ENCODE peak calls at places on chromosomes 12 and 14, in eight cellular contexts. Y, O, P, T, U, C, L and V are unnamed samples.

GRCh38 chr14:43449291-43449690 is 1057.8 kb downstream of the FSCB start:
- DNase-seq in T (no peak), P (no peak), C (peak; percentile 52), O (no peak), Y (no peak), L (no peak), U (no peak), V (no peak)

GRCh38 chr14:77579065-77579464 is 37.4 kb downstream of the SPTLC2 start:
- DNase-seq in U (no peak), L (no peak), O (no peak), T (no peak), C (no peak), Y (no peak), P (no peak), V (no peak)

GRCh38 chr12:226401-226800 is 12.4 kb upstream of the SLC6A12 start:
- DNase-seq in O (peak; percentile 57), U (no peak), P (no peak), T (no peak), C (peak; percentile 28), Y (no peak), L (no peak), V (no peak)

GRCh38 chr14:90999299-90999698 is 61.1 kb downstream of the RPS6KA5 start:
- DNase-seq in T (no peak), U (no peak), Y (peak; percentile 6), C (no peak), O (peak; percentile 35), P (no peak), L (no peak), V (no peak)

GRCh38 chr12:15629108-15629507 is 160.1 kb downstream of the EPS8 start:
- DNase-seq in U (no peak), Y (no peak), L (peak; percentile 94), P (peak; percentile 64), T (peak; percentile 90), C (no peak), O (peak; percentile 38), V (peak; percentile 35)

GRCh38 chr12:102740157-102741032 is 176.6 kb downstream of the PAH start:
- DNase-seq in L (peak; percentile 13), P (no peak), O (peak; percentile 22), Y (no peak), T (no peak), C (no peak), U (no peak), V (no peak)

GRCh38 chr14:67964391-67964812 is 144.8 kb downstream of the RAD51B start:
- DNase-seq in P (no peak), C (no peak), O (no peak), L (no peak), Y (no peak), T (no peak), U (no peak), V (no peak)

GRCh38 chr12:90909069-90909676 is 45.8 kb downstream of the CCER1 start:
- DNase-seq in Y (peak; percentile 4), O (peak; percentile 77), U (no peak), P (no peak), C (no peak), L (peak; percentile 38), T (peak; percentile 67), V (peak; percentile 5)

GRCh38 chr12:117192057-117192456 is 1.8 kb upstream of the FBXO21 start:
- DNase-seq in T (no peak), C (no peak), U (no peak), O (peak; percentile 52), Y (no peak), P (no peak), L (no peak), V (no peak)

GRCh38 chr14:97851438-97851995 is 1054.3 kb downstream of the VRK1 start:
- DNase-seq in T (no peak), U (no peak), O (no peak), P (no peak), L (no peak), Y (no peak), C (no peak), V (no peak)

GRCh38 chr14:104927432-104927816 is 2.7 kb downstream of the PLD4 start:
- DNase-seq in C (no peak), L (no peak), T (no peak), U (peak; percentile 78), O (peak; percentile 13), P (no peak), Y (peak; percentile 7), V (no peak)

GRCh38 chr12:6295187-6295811 is 15.2 kb upstream of the PLEKHG6 start:
- DNase-seq in O (peak; percentile 36), C (peak; percentile 75), P (peak; percentile 83), Y (peak; percentile 45), U (no peak), L (peak; percentile 69), T (peak; percentile 90), V (no peak)

GRCh38 chr12:112822056-112822455 is 30.5 kb downstream of the RPH3A start:
- DNase-seq in U (no peak), C (no peak), L (no peak), T (no peak), P (no peak), Y (no peak), O (peak; percentile 30), V (no peak)

GRCh38 chr12:58540480-58541299 is 379.6 kb downstream of the LRIG3 start:
- DNase-seq in U (peak; percentile 72), O (peak; percentile 92), T (peak; percentile 89), Y (no peak), P (peak; percentile 61), C (no peak), L (peak; percentile 59), V (peak; percentile 70)

GRCh38 chr14:35167496-35167895 is 45.1 kb downstream of the PRORP start:
- DNase-seq in C (no peak), O (no peak), Y (no peak), T (no peak), L (no peak), P (no peak), U (no peak), V (no peak)

GRCh38 chr12:16153273-16153672 is 124.2 kb downstream of the SLC15A5 start:
- DNase-seq in O (no peak), Y (no peak), L (no peak), C (no peak), P (no peak), T (no peak), U (no peak), V (no peak)

GRCh38 chr12:25382311-25383106 is 131.8 kb upstream of the KRAS start:
- DNase-seq in P (peak; percentile 39), O (no peak), U (no peak), Y (no peak), L (no peak), T (no peak), C (no peak), V (no peak)

GRCh38 chr12:25386823-25387134 is 136.1 kb upstream of the KRAS start:
- DNase-seq in P (peak; percentile 25), U (peak; percentile 78), O (no peak), T (no peak), Y (no peak), C (no peak), L (no peak), V (no peak)

GRCh38 chr12:25387136-25388050 is 136.7 kb upstream of the KRAS start:
- DNase-seq in L (peak; percentile 84), U (peak; percentile 84), O (peak; percentile 93), P (peak; percentile 88), C (peak; percentile 78), T (peak; percentile 88), Y (peak; percentile 50), V (peak; percentile 92)

GRCh38 chr12:25384954-25385216 is 134.2 kb upstream of the KRAS start:
- DNase-seq in U (no peak), Y (no peak), C (no peak), L (no peak), O (no peak), P (no peak), T (peak; percentile 17), V (no peak)

DNA sequence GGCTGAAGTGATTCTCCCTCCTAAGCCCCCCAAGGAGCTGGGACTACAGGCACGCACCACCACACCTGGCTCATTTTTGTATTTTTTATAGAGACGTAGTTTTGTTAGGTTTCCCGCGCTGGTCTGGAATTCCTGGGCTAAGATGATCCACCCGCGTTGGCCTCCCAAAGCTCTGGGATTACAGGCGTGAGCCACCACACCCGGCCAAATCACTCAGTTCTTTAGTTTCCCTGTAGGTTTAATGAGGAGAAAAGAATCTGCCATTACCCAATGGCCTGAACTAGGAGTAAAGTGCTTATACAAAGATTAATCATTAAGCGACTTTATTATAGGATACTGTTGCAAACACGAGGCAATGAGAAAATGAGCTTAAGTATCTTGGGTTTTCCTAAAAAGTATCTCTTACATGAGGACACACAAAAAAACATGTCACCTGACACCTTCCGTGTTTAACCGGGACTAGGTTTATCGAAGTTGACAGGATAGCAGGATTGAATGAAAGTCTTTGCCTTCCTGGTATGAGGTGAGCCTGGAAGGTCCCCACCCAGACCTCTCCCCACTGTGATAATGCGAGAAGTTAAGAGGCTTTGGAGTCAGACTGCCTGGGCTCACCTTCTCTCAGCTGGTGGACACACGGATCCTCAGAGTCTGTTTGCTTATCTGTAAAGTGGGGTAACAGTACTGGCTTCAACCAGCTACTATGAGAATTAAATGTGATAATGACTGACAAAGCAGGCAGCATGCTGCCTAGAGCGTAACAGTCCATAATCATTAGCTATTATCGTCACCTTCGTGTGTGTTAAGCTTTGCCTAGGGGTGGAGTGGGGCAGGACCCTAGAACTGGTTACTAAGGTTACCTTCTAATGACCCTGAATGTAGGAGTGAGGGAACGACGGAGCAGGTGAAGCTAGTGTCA is 133.6 kb upstream of the KRAS start:
- DNase-seq in U (no peak), O (peak; percentile 10), C (no peak), L (no peak), Y (no peak), P (peak; percentile 42), T (no peak), V (no peak)
- H3K4me3 ChIP-seq in U (no peak overlapping the region), O (peak overlapping the region; percentile 62), C (peak overlapping the region; percentile 64), L (no peak overlapping the region), Y (no peak overlapping the region), P (peak overlapping the region; percentile 80), T (no peak overlapping the region), V (no peak overlapping the region)

DNA sequence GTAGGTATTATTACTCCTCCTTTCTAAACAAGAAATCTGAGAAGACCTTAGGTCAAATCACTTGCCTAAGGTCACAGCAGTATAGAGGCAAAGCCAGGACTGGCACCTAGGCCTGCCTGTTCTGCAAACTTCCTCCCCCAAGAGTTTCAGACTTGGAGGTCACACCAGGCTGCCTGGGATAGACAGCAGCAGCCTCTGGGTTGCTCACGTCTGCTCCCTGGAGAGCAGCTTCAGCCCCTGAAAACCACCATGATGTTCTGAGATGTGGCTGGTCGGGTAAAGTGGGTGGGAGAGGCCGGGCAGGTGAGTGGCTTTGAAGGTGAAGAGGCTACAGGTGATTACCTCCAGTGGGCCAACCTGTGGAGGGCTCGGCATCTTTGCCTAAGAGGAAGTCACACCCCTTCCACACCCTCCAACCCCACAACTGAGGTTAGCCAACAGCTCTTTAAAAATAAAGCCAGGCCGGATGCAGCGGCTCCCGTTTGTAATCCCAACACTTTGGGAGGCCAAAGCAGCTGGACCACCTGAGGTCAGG is 37.0 kb upstream of the PNMA1 start:
- DNase-seq in Y (no peak), L (no peak), P (peak; percentile 40), O (no peak), U (peak; percentile 79), C (no peak), T (no peak), V (no peak)
- H3K4me1 ChIP-seq in Y (peaks cover 76% of the 10 kb centered on the region), L (peaks cover 36% of the 10 kb centered on the region), P (peaks cover 98% of the 10 kb centered on the region), O (peaks cover 19% of the 10 kb centered on the region), U (peaks cover 100% of the 10 kb centered on the region), C (peaks cover 47% of the 10 kb centered on the region), T (peaks cover 74% of the 10 kb centered on the region), V (peaks cover 95% of the 10 kb centered on the region)

GRCh38 chr12:9096563-9097176 is 19.0 kb downstream of the A2M start:
- DNase-seq in O (no peak), C (no peak), U (no peak), P (no peak), T (no peak), Y (no peak), L (no peak), V (no peak)
- TF ChIP-seq POLR2AphosphoS5 in O (no peak), C (no peak), U (no peak), P (no peak), T (no peak), Y (no peak), L (no peak), V (no peak)

GRCh38 chr14:54489731-54490447 is 1.1 kb upstream of the GMFB start:
- DNase-seq in Y (peak; percentile 6), P (no peak), O (no peak), L (no peak), C (no peak), T (no peak), U (no peak), V (no peak)
- H3K4me3 ChIP-seq in Y (peak overlapping the region; percentile 88), P (peak overlapping the region; percentile 100), O (peak overlapping the region; percentile 61), L (peak overlapping the region; percentile 87), C (no peak overlapping the region), T (no peak overlapping the region), U (no peak overlapping the region), V (peak overlapping the region; percentile 94)